ENCODE peak calls at places on chromosomes 6 and 20, in eight cellular contexts. U, R, N, I, H, V, M and T are unnamed samples.

GRCh38 chr20:49276201-49276894 is 1.5 kb downstream of the ZNFX1 start:
- DNase-seq in R (peak), H (peak), M (no peak), I (peak), U (peak), N (no peak), V (no peak), T (peak)

GRCh38 chr6:111418971-111419693 is 63.9 kb downstream of the REV3L start:
- DNase-seq in I (peak), U (no peak), N (no peak), M (no peak), H (no peak), R (no peak), V (no peak), T (peak)

GRCh38 chr6:128919831-128920230 is 36.9 kb downstream of the LAMA2 start:
- DNase-seq in U (no peak), M (no peak), H (no peak), V (no peak), I (no peak), N (no peak), R (no peak), T (peak)

GRCh38 chr6:32086661-32087573 is 22.2 kb downstream of the TNXB start:
- DNase-seq in H (no peak), V (no peak), M (no peak), U (no peak), N (no peak), R (peak), I (peak), T (peak)

GRCh38 chr20:33211817-33212424 is 5.2 kb upstream of the BPIFA3 start:
- DNase-seq in V (peak), N (no peak), H (peak), U (peak), I (peak), M (peak), R (peak), T (peak)

GRCh38 chr6:46263709-46264091 is 92.9 kb upstream of the ENPP5 start:
- DNase-seq in N (no peak), R (peak), I (no peak), U (no peak), H (no peak), M (no peak), V (no peak), T (peak)

GRCh38 chr6:166559211-166559610 is 27.3 kb downstream of the RAMACL start:
- DNase-seq in I (no peak), V (no peak), H (no peak), M (no peak), R (no peak), N (no peak), U (no peak), T (no peak)

GRCh38 chr20:42735539-42735938 is 454.2 kb downstream of the PTPRT start:
- DNase-seq in H (no peak), I (no peak), V (no peak), M (no peak), N (no peak), R (no peak), U (no peak), T (no peak)

GRCh38 chr6:17291778-17292177 is 10.6 kb downstream of the RBM24 start:
- DNase-seq in V (no peak), R (no peak), I (no peak), H (no peak), M (no peak), N (no peak), U (no peak), T (no peak)

GRCh38 chr6:4588163-4588562 is 188.0 kb upstream of the CDYL start:
- DNase-seq in H (no peak), V (no peak), U (no peak), R (no peak), I (no peak), M (no peak), N (no peak), T (no peak)

GRCh38 chr20:18267815-18268214 is 20.5 kb upstream of the ZNF133 start:
- DNase-seq in U (peak), I (peak), H (no peak), R (no peak), N (no peak), M (peak), V (no peak), T (no peak)

GRCh38 chr6:5208491-5208890 is 52.3 kb downstream of the LYRM4 start:
- DNase-seq in R (no peak), H (no peak), M (no peak), I (no peak), U (no peak), V (no peak), N (no peak), T (peak)

GRCh38 chr6:168388641-168389633 is 52.0 kb upstream of the SMOC2 start:
- DNase-seq in I (no peak), V (no peak), H (no peak), M (no peak), N (no peak), R (no peak), U (no peak), T (no peak)

GRCh38 chr6:10268661-10269060 is 146.2 kb downstream of the TFAP2A start:
- DNase-seq in V (no peak), N (no peak), I (peak), U (no peak), R (no peak), M (no peak), H (no peak), T (peak)

GRCh38 chr20:728022-728944 is 40.0 kb downstream of the SLC52A3 start:
- DNase-seq in V (peak), U (peak), H (peak), R (peak), I (peak), N (peak), M (peak), T (peak)

GRCh38 chr20:11987526-11987925 is 69.8 kb downstream of the BTBD3 start:
- DNase-seq in I (no peak), H (no peak), V (no peak), U (no peak), N (no peak), M (no peak), R (no peak), T (no peak)

GRCh38 chr6:34241351-34242215 is 4.9 kb downstream of the HMGA1 start:
- DNase-seq in V (no peak), M (no peak), H (no peak), I (no peak), N (peak), U (no peak), R (no peak), T (no peak)

GRCh38 chr6:107560657-107561056 is 70.7 kb downstream of the SOBP start:
- DNase-seq in I (no peak), V (no peak), N (no peak), U (no peak), H (no peak), M (no peak), R (no peak), T (peak)

GRCh38 chr20:52056203-52057062 is 135.1 kb downstream of the ZFP64 start:
- DNase-seq in V (no peak), N (no peak), I (peak), U (no peak), M (no peak), H (no peak), R (no peak), T (peak)

GRCh38 chr20:36305602-36306556 is at the start of gene DLGAP4:
- DNase-seq in N (peak), R (no peak), I (no peak), M (peak), H (no peak), U (no peak), V (no peak), T (no peak)

GRCh38 chr6:160391419-160392116 is 43.4 kb downstream of the SLC22A3 start:
- DNase-seq in U (peak), H (no peak), R (no peak), N (no peak), V (no peak), I (peak), M (no peak), T (no peak)

GRCh38 chr6:9140861-9141534 is 705.7 kb upstream of the SLC35B3 start:
- DNase-seq in R (no peak), I (peak), N (no peak), M (no peak), V (peak), U (no peak), H (no peak), T (peak)

GRCh38 chr6:84461461-84461860 is 234.0 kb upstream of the CEP162 start:
- DNase-seq in M (no peak), V (no peak), U (no peak), R (no peak), H (no peak), N (no peak), I (no peak), T (no peak)

GRCh38 chr20:56111951-56112730 is 106.8 kb upstream of the CBLN4 start:
- DNase-seq in V (no peak), U (peak), N (no peak), M (no peak), I (peak), H (no peak), R (no peak), T (no peak)

GRCh38 chr6:46376562-46376969 is 114.7 kb downstream of the RCAN2 start:
- DNase-seq in U (no peak), N (no peak), H (no peak), V (no peak), M (no peak), R (no peak), I (no peak), T (no peak)

GRCh38 chr6:36581716-36582115 is 12.4 kb upstream of the SRSF3 start:
- DNase-seq in M (no peak), I (no peak), V (no peak), N (no peak), R (no peak), H (no peak), U (no peak), T (no peak)

GRCh38 chr20:37898301-37899104 is 4.4 kb upstream of the VSTM2L start:
- DNase-seq in M (no peak), N (no peak), I (peak), H (no peak), R (no peak), V (no peak), U (peak), T (no peak)

GRCh38 chr6:37160922-37161778 is 8.8 kb upstream of the PIM1 start:
- DNase-seq in N (no peak), R (no peak), V (no peak), M (no peak), I (peak), H (no peak), U (no peak), T (peak)

GRCh38 chr20:6636209-6637159 is 131.0 kb upstream of the BMP2 start:
- DNase-seq in N (no peak), V (peak), I (peak), U (peak), H (no peak), R (no peak), M (peak), T (peak)

GRCh38 chr6:81977488-81977887 is 225.0 kb upstream of the TENT5A start:
- DNase-seq in M (no peak), V (no peak), R (no peak), I (peak), H (no peak), N (no peak), U (no peak), T (peak)

GRCh38 chr6:136178749-136179148 is 71.4 kb downstream of the MTFR2 start:
- DNase-seq in V (no peak), N (no peak), U (no peak), I (no peak), R (no peak), M (no peak), H (no peak), T (no peak)

GRCh38 chr6:165588515-165588914 is 74.5 kb downstream of the PDE10A start:
- DNase-seq in U (no peak), V (no peak), R (no peak), N (no peak), M (no peak), I (no peak), H (no peak), T (no peak)

GRCh38 chr6:111992851-111993250 is 61.1 kb upstream of the CCN6 start:
- DNase-seq in V (no peak), R (no peak), M (no peak), H (peak), I (no peak), N (peak), U (peak), T (no peak)

GRCh38 chr20:47178851-47179250 is 177.6 kb downstream of the ZMYND8 start:
- DNase-seq in U (no peak), R (no peak), H (no peak), I (no peak), V (no peak), N (no peak), M (no peak), T (no peak)